ENCODE peak calls at places on chromosome 20, in ten cellular contexts. One of them, this sample, is unnamed.
A peak's percentile ranks its signal among the peaks of the same experiment; 100 is the strongest.

GRCh38 chr20:4151991-4152695 is 136.8 kb upstream of the RNF24 start:
- DNase-seq in stimulated activated CD8-positive, alpha-beta memory T cell treated with anti-CD3 and anti-CD28 coated beads, Interleukin-7, amount 100 ng/mL, for 4 hours: no peak
- DNase-seq in SJCRH30: no peak
- DNase-seq in NCI-H1092 treated with DMSO at 0.1 percent for 48 hours: no peak
- DNase-seq in activated T-helper 1 cell treated with anti-CD3 and anti-CD28 coated beads, Interleukin-12 subunit alpha, Interleukin-12 subunit beta, Interleukin-2, Interleukin-4 antibody, amounts not matched to agents 30 ng/mL and 10 ng/mL and 1 ng/mL, durations not matched to agents 14 hours and 24 hours and 36 hours: no peak
- DNase-seq in RPMI8226: peak; percentile 88
- DNase-seq in endothelial cell: no peak
- DNase-seq in Right ventricle myocardium superior: no peak
- DNase-seq in lower leg skin: no peak
- DNase-seq in RCC 7860: peak; percentile 77
- DNase-seq in this sample: no peak

GRCh38 chr20:49508435-49509199 is 26.1 kb upstream of the KCNB1 start:
- DNase-seq in stimulated activated CD8-positive, alpha-beta memory T cell treated with anti-CD3 and anti-CD28 coated beads, Interleukin-7, amount 100 ng/mL, for 4 hours: no peak
- DNase-seq in lower leg skin: no peak
- DNase-seq in endothelial cell: no peak
- DNase-seq in NCI-H1092 treated with DMSO at 0.1 percent for 48 hours: peak; percentile 62
- DNase-seq in RPMI8226: peak; percentile 53
- DNase-seq in Right ventricle myocardium superior: no peak
- DNase-seq in activated T-helper 1 cell treated with anti-CD3 and anti-CD28 coated beads, Interleukin-12 subunit alpha, Interleukin-12 subunit beta, Interleukin-2, Interleukin-4 antibody, amounts not matched to agents 30 ng/mL and 10 ng/mL and 1 ng/mL, durations not matched to agents 14 hours and 24 hours and 36 hours: no peak
- DNase-seq in RCC 7860: peak; percentile 54
- DNase-seq in SJCRH30: peak; percentile 87
- DNase-seq in this sample: peak; percentile 13

GRCh38 chr20:3330046-3330741 is 77.3 kb downstream of the DNAAF9 start:
- DNase-seq in lower leg skin: no peak
- DNase-seq in SJCRH30: no peak
- DNase-seq in endothelial cell: no peak
- DNase-seq in stimulated activated CD8-positive, alpha-beta memory T cell treated with anti-CD3 and anti-CD28 coated beads, Interleukin-7, amount 100 ng/mL, for 4 hours: no peak
- DNase-seq in RPMI8226: no peak
- DNase-seq in Right ventricle myocardium superior: no peak
- DNase-seq in NCI-H1092 treated with DMSO at 0.1 percent for 48 hours: no peak
- DNase-seq in activated T-helper 1 cell treated with anti-CD3 and anti-CD28 coated beads, Interleukin-12 subunit alpha, Interleukin-12 subunit beta, Interleukin-2, Interleukin-4 antibody, amounts not matched to agents 30 ng/mL and 10 ng/mL and 1 ng/mL, durations not matched to agents 14 hours and 24 hours and 36 hours: no peak
- DNase-seq in RCC 7860: no peak
- DNase-seq in this sample: peak; percentile 45

GRCh38 chr20:57881466-57882405 is 171.9 kb upstream of the PMEPA1 start:
- DNase-seq in RPMI8226: no peak
- DNase-seq in activated T-helper 1 cell treated with anti-CD3 and anti-CD28 coated beads, Interleukin-12 subunit alpha, Interleukin-12 subunit beta, Interleukin-2, Interleukin-4 antibody, amounts not matched to agents 30 ng/mL and 10 ng/mL and 1 ng/mL, durations not matched to agents 14 hours and 24 hours and 36 hours: no peak
- DNase-seq in endothelial cell: no peak
- DNase-seq in Right ventricle myocardium superior: no peak
- DNase-seq in RCC 7860: no peak
- DNase-seq in lower leg skin: no peak
- DNase-seq in SJCRH30: peak; percentile 89
- DNase-seq in stimulated activated CD8-positive, alpha-beta memory T cell treated with anti-CD3 and anti-CD28 coated beads, Interleukin-7, amount 100 ng/mL, for 4 hours: no peak
- DNase-seq in NCI-H1092 treated with DMSO at 0.1 percent for 48 hours: no peak
- DNase-seq in this sample: no peak

GRCh38 chr20:14117768-14118167 is 122.5 kb downstream of the MACROD2 start:
- DNase-seq in Right ventricle myocardium superior: no peak
- DNase-seq in NCI-H1092 treated with DMSO at 0.1 percent for 48 hours: no peak
- DNase-seq in stimulated activated CD8-positive, alpha-beta memory T cell treated with anti-CD3 and anti-CD28 coated beads, Interleukin-7, amount 100 ng/mL, for 4 hours: no peak
- DNase-seq in SJCRH30: no peak
- DNase-seq in RPMI8226: no peak
- DNase-seq in lower leg skin: no peak
- DNase-seq in endothelial cell: no peak
- DNase-seq in activated T-helper 1 cell treated with anti-CD3 and anti-CD28 coated beads, Interleukin-12 subunit alpha, Interleukin-12 subunit beta, Interleukin-2, Interleukin-4 antibody, amounts not matched to agents 30 ng/mL and 10 ng/mL and 1 ng/mL, durations not matched to agents 14 hours and 24 hours and 36 hours: no peak
- DNase-seq in RCC 7860: no peak
- DNase-seq in this sample: no peak

GRCh38 chr20:61932199-61932592 is 133.5 kb downstream of the TAF4 start:
- DNase-seq in stimulated activated CD8-positive, alpha-beta memory T cell treated with anti-CD3 and anti-CD28 coated beads, Interleukin-7, amount 100 ng/mL, for 4 hours: no peak
- DNase-seq in RCC 7860: no peak
- DNase-seq in Right ventricle myocardium superior: peak; percentile 31
- DNase-seq in SJCRH30: no peak
- DNase-seq in RPMI8226: no peak
- DNase-seq in endothelial cell: no peak
- DNase-seq in lower leg skin: no peak
- DNase-seq in activated T-helper 1 cell treated with anti-CD3 and anti-CD28 coated beads, Interleukin-12 subunit alpha, Interleukin-12 subunit beta, Interleukin-2, Interleukin-4 antibody, amounts not matched to agents 30 ng/mL and 10 ng/mL and 1 ng/mL, durations not matched to agents 14 hours and 24 hours and 36 hours: no peak
- DNase-seq in NCI-H1092 treated with DMSO at 0.1 percent for 48 hours: no peak
- DNase-seq in this sample: no peak

GRCh38 chr20:58003525-58003924 is 224.9 kb downstream of the ANKRD60 start:
- DNase-seq in stimulated activated CD8-positive, alpha-beta memory T cell treated with anti-CD3 and anti-CD28 coated beads, Interleukin-7, amount 100 ng/mL, for 4 hours: no peak
- DNase-seq in activated T-helper 1 cell treated with anti-CD3 and anti-CD28 coated beads, Interleukin-12 subunit alpha, Interleukin-12 subunit beta, Interleukin-2, Interleukin-4 antibody, amounts not matched to agents 30 ng/mL and 10 ng/mL and 1 ng/mL, durations not matched to agents 14 hours and 24 hours and 36 hours: no peak
- DNase-seq in RCC 7860: no peak
- DNase-seq in RPMI8226: no peak
- DNase-seq in lower leg skin: no peak
- DNase-seq in NCI-H1092 treated with DMSO at 0.1 percent for 48 hours: no peak
- DNase-seq in Right ventricle myocardium superior: no peak
- DNase-seq in endothelial cell: no peak
- DNase-seq in SJCRH30: peak; percentile 51
- DNase-seq in this sample: no peak

GRCh38 chr20:1895674-1896496 is 678 bp downstream of the SIRPA start:
- DNase-seq in activated T-helper 1 cell treated with anti-CD3 and anti-CD28 coated beads, Interleukin-12 subunit alpha, Interleukin-12 subunit beta, Interleukin-2, Interleukin-4 antibody, amounts not matched to agents 30 ng/mL and 10 ng/mL and 1 ng/mL, durations not matched to agents 14 hours and 24 hours and 36 hours: no peak
- DNase-seq in RPMI8226: peak; percentile 31
- DNase-seq in stimulated activated CD8-positive, alpha-beta memory T cell treated with anti-CD3 and anti-CD28 coated beads, Interleukin-7, amount 100 ng/mL, for 4 hours: no peak
- DNase-seq in endothelial cell: no peak
- DNase-seq in RCC 7860: no peak
- DNase-seq in SJCRH30: no peak
- DNase-seq in Right ventricle myocardium superior: peak; percentile 68
- DNase-seq in lower leg skin: peak; percentile 46
- DNase-seq in NCI-H1092 treated with DMSO at 0.1 percent for 48 hours: no peak
- DNase-seq in this sample: no peak

GRCh38 chr20:51958636-51959542 is 156.6 kb upstream of the SALL4 start:
- DNase-seq in RCC 7860: no peak
- DNase-seq in stimulated activated CD8-positive, alpha-beta memory T cell treated with anti-CD3 and anti-CD28 coated beads, Interleukin-7, amount 100 ng/mL, for 4 hours: no peak
- DNase-seq in SJCRH30: no peak
- DNase-seq in NCI-H1092 treated with DMSO at 0.1 percent for 48 hours: no peak
- DNase-seq in RPMI8226: no peak
- DNase-seq in Right ventricle myocardium superior: no peak
- DNase-seq in lower leg skin: no peak
- DNase-seq in endothelial cell: no peak
- DNase-seq in activated T-helper 1 cell treated with anti-CD3 and anti-CD28 coated beads, Interleukin-12 subunit alpha, Interleukin-12 subunit beta, Interleukin-2, Interleukin-4 antibody, amounts not matched to agents 30 ng/mL and 10 ng/mL and 1 ng/mL, durations not matched to agents 14 hours and 24 hours and 36 hours: no peak
- DNase-seq in this sample: no peak

GRCh38 chr20:5463007-5463686 is 146.4 kb upstream of the PROKR2 start:
- DNase-seq in Right ventricle myocardium superior: no peak
- DNase-seq in NCI-H1092 treated with DMSO at 0.1 percent for 48 hours: peak; percentile 32
- DNase-seq in stimulated activated CD8-positive, alpha-beta memory T cell treated with anti-CD3 and anti-CD28 coated beads, Interleukin-7, amount 100 ng/mL, for 4 hours: no peak
- DNase-seq in RCC 7860: no peak
- DNase-seq in activated T-helper 1 cell treated with anti-CD3 and anti-CD28 coated beads, Interleukin-12 subunit alpha, Interleukin-12 subunit beta, Interleukin-2, Interleukin-4 antibody, amounts not matched to agents 30 ng/mL and 10 ng/mL and 1 ng/mL, durations not matched to agents 14 hours and 24 hours and 36 hours: no peak
- DNase-seq in lower leg skin: no peak
- DNase-seq in SJCRH30: no peak
- DNase-seq in endothelial cell: no peak
- DNase-seq in RPMI8226: no peak
- DNase-seq in this sample: no peak

GRCh38 chr20:19961298-19961697 is 55.9 kb upstream of the NAA20 start:
- DNase-seq in activated T-helper 1 cell treated with anti-CD3 and anti-CD28 coated beads, Interleukin-12 subunit alpha, Interleukin-12 subunit beta, Interleukin-2, Interleukin-4 antibody, amounts not matched to agents 30 ng/mL and 10 ng/mL and 1 ng/mL, durations not matched to agents 14 hours and 24 hours and 36 hours: no peak
- DNase-seq in RCC 7860: no peak
- DNase-seq in Right ventricle myocardium superior: no peak
- DNase-seq in stimulated activated CD8-positive, alpha-beta memory T cell treated with anti-CD3 and anti-CD28 coated beads, Interleukin-7, amount 100 ng/mL, for 4 hours: no peak
- DNase-seq in NCI-H1092 treated with DMSO at 0.1 percent for 48 hours: no peak
- DNase-seq in endothelial cell: no peak
- DNase-seq in RPMI8226: no peak
- DNase-seq in SJCRH30: no peak
- DNase-seq in lower leg skin: no peak
- DNase-seq in this sample: no peak

GRCh38 chr20:24804481-24805206 is 144.4 kb upstream of the CST7 start:
- DNase-seq in activated T-helper 1 cell treated with anti-CD3 and anti-CD28 coated beads, Interleukin-12 subunit alpha, Interleukin-12 subunit beta, Interleukin-2, Interleukin-4 antibody, amounts not matched to agents 30 ng/mL and 10 ng/mL and 1 ng/mL, durations not matched to agents 14 hours and 24 hours and 36 hours: no peak
- DNase-seq in RPMI8226: no peak
- DNase-seq in endothelial cell: no peak
- DNase-seq in RCC 7860: no peak
- DNase-seq in SJCRH30: no peak
- DNase-seq in NCI-H1092 treated with DMSO at 0.1 percent for 48 hours: no peak
- DNase-seq in lower leg skin: no peak
- DNase-seq in Right ventricle myocardium superior: no peak
- DNase-seq in stimulated activated CD8-positive, alpha-beta memory T cell treated with anti-CD3 and anti-CD28 coated beads, Interleukin-7, amount 100 ng/mL, for 4 hours: no peak
- DNase-seq in this sample: no peak

GRCh38 chr20:1918766-1919165 is 23.6 kb downstream of the SIRPA start:
- DNase-seq in RCC 7860: no peak
- DNase-seq in lower leg skin: no peak
- DNase-seq in SJCRH30: no peak
- DNase-seq in endothelial cell: no peak
- DNase-seq in NCI-H1092 treated with DMSO at 0.1 percent for 48 hours: no peak
- DNase-seq in RPMI8226: no peak
- DNase-seq in activated T-helper 1 cell treated with anti-CD3 and anti-CD28 coated beads, Interleukin-12 subunit alpha, Interleukin-12 subunit beta, Interleukin-2, Interleukin-4 antibody, amounts not matched to agents 30 ng/mL and 10 ng/mL and 1 ng/mL, durations not matched to agents 14 hours and 24 hours and 36 hours: no peak
- DNase-seq in stimulated activated CD8-positive, alpha-beta memory T cell treated with anti-CD3 and anti-CD28 coated beads, Interleukin-7, amount 100 ng/mL, for 4 hours: no peak
- DNase-seq in Right ventricle myocardium superior: no peak
- DNase-seq in this sample: no peak

This sample was measured in HL-60.